ENCODE peak calls at places on chromosomes 2 and 18, in four cellular contexts. A is AG04449, K is neural progenitor cell, Q is omental fat pad. V is an unnamed sample.

GRCh38 chr2:236045264-236046235 is 122.6 kb downstream of the GBX2 start:
- DNase-seq in A (no peak), K (no peak), Q (no peak), V (no peak)

GRCh38 chr2:182113334-182113733 is 127.7 kb downstream of the PPP1R1C start:
- DNase-seq in A (no peak), K (no peak), Q (no peak), V (no peak)

GRCh38 chr2:237201461-237202287 is 116.0 kb downstream of the COPS8 start:
- DNase-seq in A (no peak), K (no peak), Q (no peak), V (no peak)

GRCh38 chr2:65710356-65710755 is 278.0 kb upstream of the SPRED2 start:
- DNase-seq in A (no peak), K (no peak), Q (no peak), V (no peak)

GRCh38 chr18:75639468-75639831 is 211.9 kb upstream of the SMIM21 start:
- DNase-seq in A (no peak), K (no peak), Q (no peak), V (no peak)

GRCh38 chr2:170076189-170076588 is 101.8 kb upstream of the MYO3B start:
- DNase-seq in A (no peak), K (no peak), Q (no peak), V (no peak)

GRCh38 chr2:62032096-62032495 is 126.6 kb downstream of the COMMD1 start:
- DNase-seq in A (no peak), K (no peak), Q (no peak), V (no peak)

GRCh38 chr2:3628800-3629199 is 29.2 kb upstream of the ALLC start:
- DNase-seq in A (no peak), K (peak), Q (no peak), V (no peak)

GRCh38 chr2:128376241-128377041 is 57.8 kb upstream of the HS6ST1 start:
- DNase-seq in A (no peak), K (no peak), Q (no peak), V (no peak)

GRCh38 chr18:62282188-62282629 is 42.9 kb upstream of the TNFRSF11A start:
- DNase-seq in A (peak), K (no peak), Q (no peak), V (peak)

GRCh38 chr2:240601061-240601830 is 14.7 kb downstream of the CAPN10 start:
- DNase-seq in A (no peak), K (no peak), Q (no peak), V (no peak)

GRCh38 chr2:11703700-11704099 is 33.7 kb upstream of the NTSR2 start:
- DNase-seq in A (no peak), K (no peak), Q (no peak), V (no peak)

GRCh38 chr18:26747131-26747475 is 118.4 kb downstream of the AQP4 start:
- DNase-seq in A (no peak), K (no peak), Q (no peak), V (no peak)

GRCh38 chr2:176003958-176004357 is 1.9 kb upstream of the LNPK start:
- DNase-seq in A (no peak), K (no peak), Q (no peak), V (no peak)

DNA sequence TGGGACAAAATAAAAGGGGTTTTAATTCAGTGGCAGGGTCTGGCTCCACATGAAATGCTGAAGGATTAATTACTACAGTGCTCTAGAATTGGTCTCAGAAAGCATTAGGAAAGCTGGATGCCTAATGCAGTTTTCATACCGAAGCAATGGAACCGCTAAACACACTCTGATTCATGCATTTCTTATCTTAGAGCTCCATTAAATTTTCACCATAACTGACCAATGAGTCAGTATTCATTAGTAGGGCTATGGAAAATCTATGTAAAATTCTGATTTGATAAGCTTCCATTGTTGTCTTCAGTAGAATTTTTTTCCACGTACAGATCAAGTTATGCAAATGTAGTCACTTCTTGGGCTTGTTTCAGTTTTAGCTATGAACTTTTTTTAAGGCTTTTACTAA is 359.9 kb downstream of the ARHGAP15 start:
- DNase-seq in A (peak), K (no peak), Q (no peak), V (no peak)
- TF ChIP-seq CTCF in A (no peak), K (no peak), Q (no peak), V (no peak)

DNA sequence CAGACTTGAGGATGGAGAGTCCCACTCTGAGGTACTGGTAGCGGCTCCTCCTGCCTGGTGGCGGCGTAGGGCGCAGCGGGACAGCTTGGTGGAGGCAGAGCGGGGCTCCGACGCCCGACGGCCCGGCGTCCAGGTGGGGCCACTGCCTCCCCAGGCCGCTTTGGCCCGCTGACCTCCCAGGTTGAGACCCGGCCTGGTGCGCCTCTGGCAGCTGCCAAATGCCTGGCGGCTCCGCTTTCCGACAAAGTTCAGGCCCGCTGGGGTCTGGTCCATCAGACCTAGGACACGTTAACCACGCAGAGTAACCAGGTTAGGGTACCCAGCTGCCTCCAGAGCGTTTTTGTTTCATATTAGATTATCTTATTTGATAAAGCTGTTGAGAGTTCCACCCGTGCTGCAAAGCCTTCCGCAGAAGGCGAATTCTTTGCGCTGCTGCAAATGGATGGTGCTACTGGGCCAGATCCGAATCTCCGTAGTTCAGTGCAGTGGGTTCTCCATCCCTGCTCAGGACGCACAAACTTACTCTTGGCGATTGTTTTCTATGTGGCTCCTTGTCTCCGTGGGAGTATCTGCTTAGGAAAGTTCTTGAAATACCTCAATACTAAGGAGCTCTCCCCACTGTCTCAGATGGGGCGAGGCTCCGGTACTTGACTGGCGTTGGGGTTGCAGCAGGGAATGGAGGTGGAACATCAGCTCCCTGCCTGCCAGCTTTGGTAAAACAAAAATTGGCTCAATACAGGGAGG is 405.9 kb downstream of the XIRP2 start:
- DNase-seq in A (no peak), K (peak), Q (no peak), V (no peak)
- TF ChIP-seq CTCF in A (no peak), K (peak), Q (no peak), V (no peak)

DNA sequence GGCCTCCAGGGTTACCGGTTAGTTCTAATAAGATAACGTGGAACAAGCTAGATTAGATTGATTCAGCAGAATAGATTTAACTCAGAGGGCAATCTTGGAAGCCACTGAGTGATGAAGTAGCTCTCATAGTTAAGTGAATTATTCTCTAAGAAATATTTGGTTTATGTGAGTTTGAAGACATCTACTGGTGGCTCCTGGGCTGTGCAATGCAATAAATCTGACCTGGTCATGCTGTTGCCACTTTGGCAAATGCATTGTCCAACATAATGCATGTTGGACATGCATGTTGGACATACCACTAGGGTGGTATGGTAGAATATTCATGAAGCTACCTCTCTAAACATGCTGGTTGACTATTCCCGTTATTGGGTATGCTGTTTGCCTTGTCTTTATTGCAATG is 493.7 kb upstream of the VRK2 start:
- DNase-seq in A (no peak), K (no peak), Q (no peak), V (no peak)
- TF ChIP-seq CTCF in A (no peak), K (no peak), Q (no peak), V (no peak)

GRCh38 chr2:85796549-85797262 is 42.9 kb downstream of the ATOH8 start:
- DNase-seq in A (no peak), K (peak), Q (peak), V (no peak)

GRCh38 chr2:85799215-85799956 is 45.6 kb downstream of the ATOH8 start:
- DNase-seq in A (no peak), K (no peak), Q (peak), V (no peak)

GRCh38 chr2:85797263-85797660 is 43.5 kb downstream of the ATOH8 start:
- DNase-seq in A (no peak), K (no peak), Q (peak), V (no peak)

GRCh38 chr2:85796046-85796548 is 42.3 kb downstream of the ATOH8 start:
- DNase-seq in A (no peak), K (no peak), Q (peak), V (no peak)

GRCh38 chr2:85797959-85798358 is 44.2 kb downstream of the ATOH8 start:
- DNase-seq in A (no peak), K (peak), Q (peak), V (no peak)
- TF ChIP-seq CTCF in A (peak), K (peak), Q (no peak), V (peak)

GRCh38 chr18:60675801-60676200 is 303.2 kb upstream of the MC4R start:
- DNase-seq in A (no peak), K (no peak), Q (no peak), V (no peak)

GRCh38 chr18:60671022-60671421 is 298.4 kb upstream of the MC4R start:
- DNase-seq in A (no peak), K (no peak), Q (no peak), V (no peak)

DNA sequence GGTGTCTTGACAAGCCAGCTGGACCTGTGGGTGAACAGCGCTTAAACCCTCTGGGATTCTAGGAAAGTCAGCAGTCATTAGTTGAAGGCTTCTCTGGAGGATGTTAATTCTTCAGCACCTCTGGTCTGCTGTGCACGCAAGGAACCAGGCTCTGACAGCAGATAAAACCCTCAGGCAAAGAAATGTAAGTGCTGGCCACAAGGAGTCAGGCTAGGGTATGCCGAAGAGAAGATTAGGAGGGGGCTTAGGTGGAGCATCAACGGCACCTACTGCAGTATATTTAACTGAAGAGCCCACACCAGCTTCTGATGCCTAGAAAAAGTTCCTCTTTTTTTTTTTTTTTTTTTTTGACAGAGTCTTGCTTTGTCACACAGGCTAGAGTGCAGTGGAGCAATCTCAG is 304.2 kb upstream of the MC4R start:
- DNase-seq in A (no peak), K (peak), Q (no peak), V (no peak)
- TF ChIP-seq CTCF in A (no peak), K (peak), Q (no peak), V (no peak)

V was measured in AG09319.